ENCODE peak calls at places on chromosomes 6 and 20, in five cellular contexts. W, G, S, Q and Y are unnamed samples.

GRCh38 chr20:57394087-57395082 is 3.2 kb downstream of the RBM38 start:
- DNase-seq in W (peak; percentile 6), G (no peak), S (no peak), Q (peak; percentile 33), Y (no peak)

GRCh38 chr20:58692579-58693225 is at the start of gene NPEPL1:
- DNase-seq in W (peak; percentile 85), G (no peak), S (peak; percentile 80), Q (peak; percentile 80), Y (no peak)

GRCh38 chr6:156618600-156619205 is 158.5 kb upstream of the ARID1B start:
- DNase-seq in W (no peak), G (no peak), S (peak; percentile 47), Q (no peak), Y (no peak)

GRCh38 chr6:27678449-27678848 is 205.5 kb upstream of the ZNF184 start:
- DNase-seq in W (no peak), G (no peak), S (no peak), Q (no peak), Y (no peak)

GRCh38 chr20:9999660-10000059 is 35.1 kb upstream of the ANKEF1 start:
- DNase-seq in W (peak; percentile 33), G (no peak), S (no peak), Q (peak; percentile 32), Y (no peak)

GRCh38 chr6:145483191-145483996 is 251.9 kb downstream of the EPM2A start:
- DNase-seq in W (no peak), G (no peak), S (no peak), Q (no peak), Y (no peak)

GRCh38 chr20:24773751-24774201 is 175.3 kb upstream of the CST7 start:
- DNase-seq in W (peak; percentile 65), G (no peak), S (no peak), Q (no peak), Y (no peak)

GRCh38 chr20:45621593-45621992 is 7.9 kb upstream of the WFDC10A start:
- DNase-seq in W (no peak), G (no peak), S (no peak), Q (no peak), Y (no peak)

GRCh38 chr6:68229566-68229965 is 405.5 kb upstream of the ADGRB3 start:
- DNase-seq in W (no peak), G (no peak), S (no peak), Q (no peak), Y (no peak)

GRCh38 chr20:55469074-55469473 is 536.2 kb downstream of the CBLN4 start:
- DNase-seq in W (no peak), G (no peak), S (no peak), Q (no peak), Y (no peak)

GRCh38 chr6:170369439-170369838 is 62.9 kb downstream of the FAM120B start:
- DNase-seq in W (no peak), G (no peak), S (no peak), Q (no peak), Y (no peak)

GRCh38 chr6:139778688-139779087 is 404.2 kb upstream of the CITED2 start:
- DNase-seq in W (no peak), G (no peak), S (no peak), Q (no peak), Y (no peak)

GRCh38 chr20:56518126-56518525 is 6.4 kb upstream of the FAM209A start:
- DNase-seq in W (no peak), G (no peak), S (no peak), Q (no peak), Y (no peak)

GRCh38 chr20:6525447-6526303 is 241.8 kb upstream of the BMP2 start:
- DNase-seq in W (no peak), G (no peak), S (peak; percentile 73), Q (no peak), Y (no peak)

GRCh38 chr6:110140650-110141049 is 38.8 kb downstream of the WASF1 start:
- DNase-seq in W (no peak), G (no peak), S (peak; percentile 77), Q (no peak), Y (no peak)

GRCh38 chr6:70398783-70399730 is 14.3 kb upstream of the FAM135A start:
- DNase-seq in W (no peak), G (no peak), S (peak; percentile 7), Q (no peak), Y (no peak)

GRCh38 chr6:26555505-26556262 is 17.5 kb downstream of the HMGN4 start:
- DNase-seq in W (peak; percentile 41), G (no peak), S (peak; percentile 74), Q (no peak), Y (no peak)

DNA sequence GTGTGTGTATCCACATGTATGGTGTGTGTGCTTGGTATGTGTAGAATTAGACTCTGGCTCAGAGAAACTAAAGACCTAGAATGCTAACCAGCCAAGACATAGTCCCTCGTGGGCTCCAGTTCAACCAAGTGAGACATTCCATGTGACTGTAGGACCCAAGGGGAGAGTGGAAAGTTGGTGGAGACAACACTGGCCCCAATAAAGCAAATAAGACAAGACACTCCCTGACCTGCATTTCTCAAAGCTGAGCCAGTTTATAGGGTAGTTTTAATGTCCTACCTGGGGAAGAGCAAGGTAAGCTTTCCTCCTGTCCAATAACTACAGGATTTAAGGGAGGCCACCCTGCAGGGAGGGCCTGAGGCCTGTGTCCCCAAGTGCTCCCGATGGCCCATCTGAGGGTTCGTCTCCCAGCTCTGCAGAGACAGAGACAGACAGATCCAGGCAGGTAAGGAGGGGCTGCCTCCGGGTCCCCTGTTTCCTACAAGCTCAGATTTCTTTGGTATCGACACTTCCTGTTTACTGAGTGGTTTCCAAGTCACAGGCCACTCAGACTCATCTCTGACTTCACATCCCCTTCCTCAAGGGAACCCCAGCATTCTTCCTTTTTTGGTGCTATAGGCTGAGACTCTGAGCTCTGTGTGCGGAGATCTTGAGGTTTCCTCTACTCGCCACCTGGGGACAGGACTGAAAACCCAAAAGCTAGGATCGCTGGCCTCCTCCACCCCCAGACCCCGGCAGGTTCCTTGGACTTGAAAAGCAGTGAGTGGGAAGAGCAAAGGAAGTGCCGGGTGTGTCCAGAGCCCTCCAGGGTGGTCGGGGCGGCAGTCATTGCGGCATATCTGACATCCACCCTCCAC is 92.4 kb downstream of the PRND start:
- DNase-seq in W (peak; percentile 27), G (no peak), S (peak; percentile 61), Q (no peak), Y (peak; percentile 58)
- H3K4me3 ChIP-seq in W (peak overlapping the region; percentile 42), G (peak overlapping the region; percentile 10), S (no peak overlapping the region), Q (no peak overlapping the region), Y (no peak overlapping the region)

GRCh38 chr6:167350731-167351655 is 26.1 kb downstream of the TTLL2 start:
- DNase-seq in W (peak; percentile 70), G (peak; percentile 28), S (peak; percentile 91), Q (peak; percentile 56), Y (peak; percentile 65)
- H3K4me3 ChIP-seq in W (peak overlapping the region; percentile 47), G (peak overlapping the region; percentile 51), S (peak overlapping the region; percentile 34), Q (peak overlapping the region; percentile 44), Y (peak overlapping the region; percentile 48)

DNA sequence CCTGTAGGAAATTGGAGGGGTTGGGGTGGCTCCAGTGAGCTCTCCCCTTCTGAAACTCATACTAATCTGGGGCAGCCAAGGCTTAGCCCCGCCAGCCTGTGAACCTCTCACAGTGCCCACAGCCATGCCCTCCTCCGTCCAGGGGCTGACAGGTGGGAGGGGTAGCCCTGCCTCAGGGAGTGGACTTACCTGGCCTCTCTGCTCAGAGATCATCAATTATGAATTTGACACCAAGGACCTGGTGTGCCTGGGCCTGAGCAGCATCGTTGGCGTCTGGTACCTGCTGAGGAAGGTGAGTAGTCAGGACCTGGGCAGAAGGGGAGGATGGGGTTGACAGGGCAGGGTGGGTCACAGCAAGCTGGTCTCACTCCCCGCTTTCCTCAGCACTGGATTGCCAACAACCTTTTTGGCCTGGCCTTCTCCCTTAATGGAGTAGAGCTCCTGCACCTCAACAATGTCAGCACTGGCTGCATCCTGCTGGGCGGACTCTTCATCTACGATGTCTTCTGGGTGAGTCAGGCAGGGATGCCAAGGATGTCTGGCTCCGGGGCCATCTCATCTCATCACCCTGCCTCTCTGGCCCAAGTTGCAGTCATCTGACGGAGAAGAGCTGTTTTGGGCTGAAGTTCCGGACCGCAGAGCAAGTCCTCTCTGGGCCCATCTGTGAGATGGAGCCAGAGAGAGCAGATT is 34.7 kb downstream of the HM13 start:
- DNase-seq in W (no peak), G (no peak), S (no peak), Q (no peak), Y (no peak)
- H3K4me3 ChIP-seq in W (no peak overlapping the region), G (no peak overlapping the region), S (no peak overlapping the region), Q (no peak overlapping the region), Y (peak overlapping the region; percentile 81)

DNA sequence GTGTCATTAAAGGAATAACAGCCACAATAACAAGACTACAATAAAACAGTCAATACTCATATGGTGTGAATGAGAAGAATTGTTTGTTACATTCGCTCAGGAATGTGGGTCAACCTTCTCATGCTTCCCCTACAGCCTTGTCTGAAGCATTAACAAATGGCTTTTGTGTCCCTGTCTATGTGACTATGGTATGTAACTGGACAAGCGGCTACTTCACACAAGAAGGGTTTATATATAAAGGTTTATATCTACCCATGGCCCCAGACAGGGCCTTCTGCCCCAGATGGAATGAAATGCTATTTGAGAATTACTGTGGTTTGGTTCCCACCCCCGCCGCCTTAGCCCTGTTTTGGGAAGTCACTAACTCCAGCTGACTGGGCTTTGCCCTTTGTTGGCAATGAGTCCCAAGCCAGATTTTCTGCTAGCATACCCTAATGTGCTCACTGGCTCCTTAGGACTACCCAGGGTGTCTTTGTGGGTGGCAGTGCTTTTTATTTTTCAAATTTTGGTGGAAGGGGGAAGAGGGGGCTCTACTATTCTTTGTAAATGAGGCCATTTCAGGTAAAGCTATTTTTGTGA is 39.4 kb downstream of the TFAP2A start:
- DNase-seq in W (no peak), G (no peak), S (no peak), Q (no peak), Y (no peak)
- H3K4me3 ChIP-seq in W (no peak overlapping the region), G (no peak overlapping the region), S (no peak overlapping the region), Q (no peak overlapping the region), Y (no peak overlapping the region)

DNA sequence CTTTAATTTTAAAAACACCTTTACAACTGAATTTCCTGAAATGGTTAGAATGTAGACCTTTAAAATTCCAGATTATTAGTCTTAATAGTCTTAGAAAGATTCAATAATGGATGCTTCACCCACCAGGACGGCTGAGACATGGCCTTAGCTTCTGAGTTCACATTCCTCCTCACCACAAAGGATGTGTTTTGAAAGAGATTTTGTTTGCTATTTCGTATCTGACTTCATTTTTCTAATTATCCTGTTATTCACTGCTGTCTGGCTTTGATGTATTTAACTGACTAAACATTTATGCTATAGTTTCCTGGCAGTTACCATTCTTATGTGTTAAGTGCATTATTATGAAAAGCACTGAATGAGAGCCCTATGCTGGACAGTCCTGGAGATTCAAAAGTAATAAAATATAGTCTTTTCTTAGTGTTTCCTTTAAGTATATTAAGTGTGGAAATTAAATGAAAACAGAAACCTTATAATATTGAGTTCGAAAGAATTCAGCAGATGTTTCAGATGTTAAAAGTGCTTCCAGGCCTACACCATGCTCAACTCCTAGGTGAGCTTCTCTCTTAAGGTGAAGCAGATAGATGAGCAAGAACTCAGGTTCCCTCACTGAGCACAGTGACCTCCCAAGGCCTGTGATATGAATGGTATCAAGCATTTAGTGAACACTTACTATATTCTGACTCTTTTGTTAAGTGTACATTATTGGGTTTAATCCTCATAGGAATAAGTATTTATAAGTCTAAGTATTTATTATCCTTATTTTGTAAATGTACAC is 40.3 kb downstream of the MAP3K4 start:
- DNase-seq in W (no peak), G (no peak), S (no peak), Q (no peak), Y (no peak)
- H3K4me3 ChIP-seq in W (no peak overlapping the region), G (no peak overlapping the region), S (no peak overlapping the region), Q (no peak overlapping the region), Y (no peak overlapping the region)